ENCODE peak calls at places on chromosomes 13 and 19, in six cellular contexts. X, Q, C, P, D and F are unnamed samples.

GRCh38 chr19:46493236-46494114 is 2.2 kb downstream of the PNMA8B start:
- DNase-seq in P (no peak), Q (no peak), X (no peak), D (no peak), C (no peak), F (no peak)

GRCh38 chr13:80504453-80504852 is 163.5 kb upstream of the SPRY2 start:
- DNase-seq in C (no peak), Q (no peak), D (no peak), X (no peak), P (peak), F (no peak)

GRCh38 chr19:2641332-2641698 is 61.2 kb downstream of the GNG7 start:
- DNase-seq in Q (no peak), D (no peak), X (no peak), P (no peak), C (no peak), F (no peak)

GRCh38 chr19:33389574-33390119 is 16.1 kb downstream of the CEBPG start:
- DNase-seq in X (no peak), Q (no peak), P (no peak), D (peak), C (no peak), F (no peak)

GRCh38 chr19:55672418-55672817 is 2.6 kb upstream of the EPN1 start:
- DNase-seq in P (no peak), Q (no peak), C (no peak), D (no peak), X (no peak), F (no peak)

GRCh38 chr13:28049215-28049614 is 51.2 kb downstream of the FLT3 start:
- DNase-seq in P (no peak), C (no peak), D (no peak), X (no peak), Q (no peak), F (no peak)

GRCh38 chr19:45681391-45682015 is 10.2 kb downstream of the SNRPD2 start:
- DNase-seq in X (peak), D (peak), Q (peak), P (peak), C (peak), F (no peak)

GRCh38 chr13:111402441-111402840 is 82.0 kb downstream of the TEX29 start:
- DNase-seq in Q (no peak), P (no peak), D (no peak), C (no peak), X (no peak), F (no peak)

GRCh38 chr19:3024509-3024869 is 4.6 kb downstream of the TLE2 start:
- DNase-seq in P (no peak), X (no peak), C (no peak), D (no peak), Q (no peak), F (no peak)

GRCh38 chr19:6021878-6022569 is 44.1 kb upstream of the RANBP3 start:
- DNase-seq in D (peak), P (peak), Q (peak), X (peak), C (peak), F (peak)

GRCh38 chr13:32645854-32646253 is 59.6 kb downstream of the PDS5B start:
- DNase-seq in X (peak), P (no peak), C (no peak), D (no peak), Q (no peak), F (no peak)